ENCODE peak calls at places on chromosome 17, in ten cellular contexts. I is body of pancreas; B is heart left ventricle; A is stomach; S is IMR-90; T is tibial nerve; P is BE2C; K is CD8-positive, alpha-beta T cell; C is adrenal gland; U is endodermal cell. Z is an unnamed sample. For H3K4me1 and H3K9me3, the result is how much of the 10 kb centered on the place peaks cover.

GRCh38 chr17:560379-560935 is 154.2 kb downstream of the VPS53 start:
- DNase-seq in I (no peak), B (peak), A (no peak), S (peak), T (peak), P (no peak), K (no peak), C (no peak), U (no peak), Z (no peak)

GRCh38 chr17:55440391-55440790 is 18.8 kb upstream of the MMD start:
- DNase-seq in I (no peak), B (no peak), A (no peak), S (no peak), T (no peak), P (peak), K (no peak), C (no peak), U (no peak), Z (no peak)

GRCh38 chr17:66720027-66720426 is 114.9 kb upstream of the CACNG5 start:
- DNase-seq in I (no peak), B (no peak), A (no peak), S (no peak), T (no peak), P (no peak), K (no peak), C (no peak), U (peak), Z (no peak)

GRCh38 chr17:50556803-50557202 is 3.7 kb upstream of the CACNA1G start:
- DNase-seq in I (no peak), B (no peak), A (peak), S (no peak), T (no peak), P (no peak), K (no peak), C (no peak), U (no peak), Z (peak)

GRCh38 chr17:17143501-17143900 is 62.6 kb downstream of the PLD6 start:
- DNase-seq in I (no peak), B (no peak), A (no peak), S (no peak), T (no peak), P (no peak), K (no peak), C (no peak), U (no peak), Z (no peak)

GRCh38 chr17:61139219-61139618 is 260.4 kb upstream of the TBX2 start:
- DNase-seq in I (no peak), B (no peak), A (peak), S (peak), T (no peak), P (no peak), K (peak), C (no peak), U (no peak), Z (no peak)

GRCh38 chr17:76442341-76443338 is 10.3 kb downstream of the UBE2O start:
- DNase-seq in I (no peak), B (no peak), A (no peak), S (peak), T (no peak), P (no peak), K (no peak), C (no peak), U (peak), Z (no peak)

GRCh38 chr17:17186551-17187505 is 19.3 kb downstream of the PLD6 start:
- DNase-seq in I (no peak), B (no peak), A (no peak), S (no peak), T (no peak), P (no peak), K (no peak), C (no peak), U (peak), Z (no peak)

GRCh38 chr17:33945641-33946546 is 309.2 kb upstream of the CCL2 start:
- DNase-seq in I (no peak), B (no peak), A (no peak), S (no peak), T (no peak), P (no peak), K (no peak), C (no peak), U (peak), Z (no peak)

GRCh38 chr17:62657664-62658063 is 30.2 kb downstream of the MRC2 start:
- DNase-seq in I (no peak), B (no peak), A (no peak), S (no peak), T (no peak), P (no peak), K (no peak), C (no peak), U (no peak), Z (no peak)

GRCh38 chr17:60716766-60717165 is 39.1 kb downstream of the BCAS3 start:
- DNase-seq in I (no peak), B (no peak), A (no peak), S (no peak), T (no peak), P (no peak), K (no peak), C (no peak), U (no peak), Z (no peak)

GRCh38 chr17:9472541-9472940 is 103.1 kb downstream of the STX8 start:
- DNase-seq in I (no peak), B (peak), A (no peak), S (peak), T (peak), P (no peak), K (no peak), C (peak), U (no peak), Z (no peak)

GRCh38 chr17:46928472-46929261 is 5.7 kb downstream of the GOSR2 start:
- DNase-seq in I (no peak), B (no peak), A (no peak), S (no peak), T (no peak), P (no peak), K (no peak), C (no peak), U (no peak), Z (no peak)

GRCh38 chr17:60442271-60443201 is 20.2 kb downstream of the CHCT1 start:
- DNase-seq in I (no peak), B (no peak), A (no peak), S (peak), T (no peak), P (no peak), K (no peak), C (no peak), U (no peak), Z (no peak)

GRCh38 chr17:56786989-56787482 is 46.7 kb downstream of the C17orf67 start:
- DNase-seq in I (no peak), B (no peak), A (no peak), S (peak), T (no peak), P (no peak), K (peak), C (peak), U (peak), Z (no peak)

GRCh38 chr17:42230225-42230624 is 35.9 kb upstream of the GHDC start:
- DNase-seq in I (no peak), B (no peak), A (no peak), S (no peak), T (no peak), P (no peak), K (no peak), C (no peak), U (no peak), Z (no peak)

GRCh38 chr17:79325707-79326106 is 251.1 kb downstream of the ENGASE start:
- DNase-seq in I (no peak), B (no peak), A (no peak), S (no peak), T (no peak), P (no peak), K (no peak), C (no peak), U (peak), Z (no peak)

GRCh38 chr17:64505320-64506200 is 529 bp downstream of the DDX5 start:
- DNase-seq in I (peak), B (peak), A (peak), S (peak), T (peak), P (peak), K (peak), C (peak), U (peak), Z (peak)

GRCh38 chr17:49327835-49328784 is 33.9 kb downstream of the ZNF652 start:
- DNase-seq in I (no peak), B (no peak), A (no peak), S (peak), T (no peak), P (no peak), K (no peak), C (no peak), U (no peak), Z (no peak)

GRCh38 chr17:28549274-28550132 is 2.9 kb downstream of the UNC119 start:
- DNase-seq in I (no peak), B (no peak), A (no peak), S (no peak), T (no peak), P (no peak), K (peak), C (no peak), U (peak), Z (no peak)

GRCh38 chr17:74859439-74860228 is at the start of gene GRIN2C:
- DNase-seq in I (no peak), B (no peak), A (no peak), S (no peak), T (no peak), P (peak), K (no peak), C (peak), U (peak), Z (peak)

GRCh38 chr17:77638229-77638628 is 320.3 kb upstream of the TNRC6C start:
- DNase-seq in I (no peak), B (no peak), A (no peak), S (no peak), T (no peak), P (no peak), K (no peak), C (no peak), U (no peak), Z (no peak)

GRCh38 chr17:35546489-35546888 is 9.0 kb upstream of the SLFN12L start:
- DNase-seq in I (no peak), B (no peak), A (no peak), S (no peak), T (no peak), P (no peak), K (no peak), C (no peak), U (no peak), Z (no peak)

GRCh38 chr17:63843387-63844292 is 1.2 kb upstream of the SMARCD2 start:
- DNase-seq in I (no peak), B (peak), A (peak), S (peak), T (peak), P (no peak), K (peak), C (peak), U (no peak), Z (peak)

GRCh38 chr17:33436321-33436720 is 143.2 kb upstream of the ASIC2 start:
- DNase-seq in I (no peak), B (no peak), A (no peak), S (peak), T (no peak), P (no peak), K (no peak), C (no peak), U (no peak), Z (no peak)

GRCh38 chr17:33968350-33969044 is 286.6 kb upstream of the CCL2 start:
- DNase-seq in I (no peak), B (no peak), A (no peak), S (no peak), T (no peak), P (no peak), K (no peak), C (no peak), U (peak), Z (no peak)

GRCh38 chr17:66970140-66970539 is 5.6 kb downstream of the CACNG4 start:
- DNase-seq in I (no peak), B (no peak), A (no peak), S (no peak), T (no peak), P (no peak), K (no peak), C (no peak), U (no peak), Z (no peak)

GRCh38 chr17:75922963-75923874 is 17.6 kb downstream of the FBF1 start:
- DNase-seq in I (no peak), B (no peak), A (no peak), S (no peak), T (no peak), P (no peak), K (no peak), C (no peak), U (no peak), Z (peak)

GRCh38 chr17:52143536-52143935 is 15.0 kb downstream of the CA10 start:
- DNase-seq in I (no peak), B (no peak), A (no peak), S (no peak), T (no peak), P (no peak), K (no peak), C (no peak), U (peak), Z (no peak)

GRCh38 chr17:62898239-62898864 is 67.7 kb upstream of the TANC2 start:
- DNase-seq in I (no peak), B (peak), A (no peak), S (no peak), T (no peak), P (peak), K (no peak), C (no peak), U (no peak), Z (no peak)

GRCh38 chr17:45749831-45750335 is 34.2 kb upstream of the CRHR1 start:
- DNase-seq in I (no peak), B (no peak), A (no peak), S (no peak), T (no peak), P (no peak), K (no peak), C (no peak), U (no peak), Z (no peak)

GRCh38 chr17:28505986-28506665 is at the start of gene FOXN1:
- DNase-seq in I (no peak), B (no peak), A (no peak), S (no peak), T (no peak), P (no peak), K (no peak), C (no peak), U (no peak), Z (no peak)

GRCh38 chr17:17682293-17682736 is 1.1 kb downstream of the RAI1 start:
- DNase-seq in I (peak), B (peak), A (peak), S (no peak), T (no peak), P (peak), K (peak), C (peak), U (peak), Z (peak)

GRCh38 chr17:20284018-20284417 is 183.3 kb downstream of the LGALS9B start:
- DNase-seq in I (no peak), B (no peak), A (no peak), S (peak), T (no peak), P (no peak), K (no peak), C (no peak), U (peak), Z (no peak)

GRCh38 chr17:80877829-80878303 is 113.8 kb upstream of the CHMP6 start:
- DNase-seq in I (no peak), B (no peak), A (no peak), S (no peak), T (no peak), P (no peak), K (no peak), C (no peak), U (peak), Z (no peak)

GRCh38 chr17:65627892-65628622 is 66.6 kb upstream of the AXIN2 start:
- DNase-seq in I (peak), B (no peak), A (peak), S (peak), T (no peak), P (no peak), K (no peak), C (no peak), U (no peak), Z (peak)

GRCh38 chr17:19676901-19677300 is 28.4 kb downstream of the ALDH3A2 start:
- DNase-seq in I (no peak), B (no peak), A (no peak), S (no peak), T (no peak), P (no peak), K (no peak), C (no peak), U (no peak), Z (peak)

GRCh38 chr17:34603974-34604373 is 24.6 kb downstream of the TMEM132E start:
- DNase-seq in I (no peak), B (no peak), A (no peak), S (no peak), T (no peak), P (no peak), K (no peak), C (no peak), U (no peak), Z (no peak)

GRCh38 chr17:66301864-66302741 is at the start of gene PRKCA:
- DNase-seq in I (peak), B (peak), A (peak), S (peak), T (peak), P (peak), K (peak), C (peak), U (peak), Z (peak)

GRCh38 chr17:2071024-2071385 is 16.1 kb downstream of the HIC1 start:
- DNase-seq in I (no peak), B (no peak), A (no peak), S (no peak), T (no peak), P (no peak), K (no peak), C (no peak), U (no peak), Z (no peak)
- H3K4me1 ChIP-seq in I (under half), B (half or more), A (half or more), S (half or more), T (half or more), P (under half), K (under half), C (under half), U (under half), Z (half or more)

DNA sequence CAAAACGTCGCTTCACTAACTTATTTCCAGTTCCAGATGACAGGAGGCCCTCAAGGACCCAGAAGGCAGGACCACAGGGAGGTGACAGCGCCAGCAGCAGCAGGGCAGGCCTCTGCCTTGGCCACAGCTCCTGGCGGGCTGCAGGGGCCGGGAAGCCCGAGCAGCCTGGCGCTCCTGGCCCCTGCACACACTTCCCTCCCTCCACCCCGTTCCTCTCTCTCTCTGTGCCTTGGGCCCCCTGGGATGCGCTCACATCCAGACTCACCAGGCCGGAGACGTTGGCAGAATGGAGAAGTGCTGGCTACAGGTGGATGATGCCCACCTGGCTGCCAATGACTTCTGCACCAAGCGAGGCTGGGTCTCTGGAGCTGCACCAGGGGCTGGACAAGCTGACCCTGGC is 12.7 kb downstream of the ZNF594 start:
- DNase-seq in I (no peak), B (no peak), A (no peak), S (no peak), T (no peak), P (no peak), K (no peak), C (no peak), U (no peak), Z (no peak)
- H3K9me3 ChIP-seq in I (half or more), B (half or more), A (half or more), S (half or more), T (half or more), P (under half), K (under half), C (under half), U (half or more), Z (under half)

GRCh38 chr17:71959129-71959528 is 161.7 kb upstream of the SOX9 start:
- DNase-seq in I (no peak), B (no peak), A (no peak), S (peak), T (no peak), P (no peak), K (no peak), C (no peak), U (no peak), Z (no peak)
- TF ChIP-seq CTCF in I (no peak), B (peak), A (no peak), S (peak), T (no peak), P (peak), K (no peak), C (peak), U (peak), Z (no peak)

DNA sequence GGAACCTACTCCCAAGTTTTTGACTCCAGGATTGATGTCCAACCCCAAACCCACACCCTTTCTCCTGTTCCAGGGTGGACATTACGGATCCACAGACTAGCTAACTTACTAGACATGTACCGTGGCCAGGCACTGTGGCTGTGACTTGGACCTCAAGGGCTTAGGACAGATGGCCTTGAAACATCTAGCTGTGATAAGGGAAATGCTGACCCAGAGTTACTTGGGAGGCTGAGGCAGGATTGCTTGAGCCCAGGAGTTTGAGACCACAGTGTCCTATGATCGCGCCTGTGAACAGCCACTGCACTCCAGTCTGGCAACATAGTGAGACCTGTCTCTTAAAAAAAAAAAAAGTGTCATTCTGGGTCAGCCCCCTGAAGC is 4.2 kb downstream of the STARD3 start:
- DNase-seq in I (no peak), B (no peak), A (no peak), S (no peak), T (no peak), P (no peak), K (no peak), C (no peak), U (no peak), Z (no peak)
- H3K4me1 ChIP-seq in I (half or more), B (under half), A (half or more), S (under half), T (under half), P (under half), K (half or more), C (half or more), U (under half), Z (under half)

GRCh38 chr17:53630115-53630514 is 192.6 kb upstream of the KIF2B start:
- DNase-seq in I (no peak), B (no peak), A (no peak), S (no peak), T (no peak), P (no peak), K (no peak), C (no peak), U (peak), Z (no peak)
- H3K9me3 ChIP-seq in I (under half), B (under half), A (under half), S (under half), T (under half), P (under half), K (under half), C (under half), U (under half), Z (under half)

GRCh38 chr17:38667099-38667786 is 7.5 kb downstream of the EPOP start:
- DNase-seq in I (peak), B (peak), A (peak), S (peak), T (peak), P (peak), K (no peak), C (peak), U (peak), Z (peak)

GRCh38 chr17:38663964-38664644 is 10.7 kb downstream of the EPOP start:
- DNase-seq in I (no peak), B (no peak), A (no peak), S (no peak), T (no peak), P (no peak), K (no peak), C (no peak), U (peak), Z (no peak)

GRCh38 chr17:38669520-38669919 is 5.2 kb downstream of the EPOP start:
- DNase-seq in I (no peak), B (no peak), A (no peak), S (no peak), T (no peak), P (no peak), K (no peak), C (no peak), U (no peak), Z (no peak)

GRCh38 chr17:38671939-38672720 is 2.6 kb downstream of the EPOP start:
- DNase-seq in I (no peak), B (no peak), A (no peak), S (no peak), T (no peak), P (no peak), K (no peak), C (no peak), U (no peak), Z (no peak)

DNA sequence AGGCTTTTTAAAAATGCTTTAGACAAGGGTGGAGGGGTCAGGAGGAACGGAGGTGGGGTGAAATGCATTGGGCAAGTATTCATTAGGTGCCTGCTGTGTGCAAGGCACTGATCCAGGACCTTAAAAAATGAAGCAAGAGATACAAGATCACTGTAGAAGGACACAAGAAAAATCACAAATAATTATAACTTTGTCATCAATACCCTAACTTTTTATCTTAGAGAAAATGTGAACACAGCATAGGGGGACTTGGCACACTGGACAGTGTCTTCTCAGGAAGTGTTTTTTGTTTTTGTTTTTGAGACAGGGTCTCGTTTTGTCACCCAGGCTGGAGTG is 7.0 kb downstream of the EPOP start:
- DNase-seq in I (no peak), B (no peak), A (no peak), S (no peak), T (no peak), P (no peak), K (no peak), C (no peak), U (no peak), Z (no peak)
- TF ChIP-seq CTCF in I (no peak), B (no peak), A (no peak), S (no peak), T (no peak), P (no peak), K (peak), C (no peak), U (no peak), Z (no peak)